ENCODE peak calls at places on chromosomes 7 and 10, in eight cellular contexts. D, N, A, Y, T, O, S and E are unnamed samples.
A peak's percentile ranks its signal among the peaks of the same experiment; 100 is the strongest.

GRCh38 chr7:36304099-36304425 is 85.6 kb upstream of the ANLN start:
- DNase-seq in D (no peak), N (no peak), A (no peak), Y (no peak), T (no peak), O (no peak), S (no peak), E (no peak)

GRCh38 chr10:78413294-78414055 is 379.8 kb downstream of the RPS24 start:
- DNase-seq in D (no peak), N (no peak), A (peak; percentile 25), Y (no peak), T (peak; percentile 31), O (no peak), S (no peak), E (no peak)

GRCh38 chr7:83957333-83957732 is 237.3 kb downstream of the SEMA3A start:
- DNase-seq in D (peak; percentile 9), N (no peak), A (no peak), Y (no peak), T (peak; percentile 7), O (no peak), S (no peak), E (no peak)

GRCh38 chr10:6741561-6741960 is 161.5 kb upstream of the PRKCQ start:
- DNase-seq in D (no peak), N (no peak), A (no peak), Y (no peak), T (peak; percentile 86), O (no peak), S (no peak), E (no peak)

GRCh38 chr10:132452216-132452650 is 55.2 kb downstream of the PWWP2B start:
- DNase-seq in D (no peak), N (no peak), A (no peak), Y (no peak), T (no peak), O (peak; percentile 35), S (peak; percentile 57), E (no peak)

GRCh38 chr7:134905375-134905774 is 80.9 kb upstream of the AGBL3 start:
- DNase-seq in D (no peak), N (no peak), A (peak; percentile 88), Y (no peak), T (peak; percentile 96), O (no peak), S (peak; percentile 66), E (no peak)

GRCh38 chr10:75398630-75399460 is 2.7 kb downstream of the ZNF503 start:
- DNase-seq in D (no peak), N (no peak), A (peak; percentile 67), Y (no peak), T (no peak), O (peak; percentile 33), S (peak; percentile 71), E (no peak)

GRCh38 chr10:29858352-29859267 is 200.8 kb downstream of the JCAD start:
- DNase-seq in D (peak; percentile 75), N (peak; percentile 81), A (peak; percentile 91), Y (peak; percentile 39), T (peak; percentile 82), O (peak; percentile 67), S (peak; percentile 88), E (peak; percentile 43)

GRCh38 chr10:19417740-19418139 is 369.1 kb downstream of the MALRD1 start:
- DNase-seq in D (no peak), N (no peak), A (no peak), Y (no peak), T (no peak), O (no peak), S (no peak), E (no peak)

GRCh38 chr7:22697897-22698645 is 28.9 kb upstream of the IL6 start:
- DNase-seq in D (no peak), N (peak; percentile 50), A (no peak), Y (no peak), T (no peak), O (no peak), S (no peak), E (no peak)

GRCh38 chr7:42831051-42831952 is 80.6 kb downstream of the C7orf25 start:
- DNase-seq in D (peak; percentile 30), N (peak; percentile 41), A (no peak), Y (no peak), T (peak; percentile 44), O (peak; percentile 14), S (peak; percentile 61), E (peak; percentile 27)

GRCh38 chr10:87500646-87501048 is 4.0 kb upstream of the MINPP1 start:
- DNase-seq in D (peak; percentile 22), N (peak; percentile 74), A (no peak), Y (no peak), T (no peak), O (no peak), S (no peak), E (no peak)

GRCh38 chr10:51405580-51406367 is 293.6 kb downstream of the CSTF2T start:
- DNase-seq in D (no peak), N (no peak), A (no peak), Y (no peak), T (peak; percentile 12), O (no peak), S (no peak), E (no peak)

GRCh38 chr10:80855348-80855971 is 317.8 kb downstream of the SH2D4B start:
- DNase-seq in D (peak; percentile 7), N (no peak), A (no peak), Y (peak; percentile 5), T (no peak), O (no peak), S (no peak), E (peak; percentile 37)

GRCh38 chr10:91220954-91221696 is 662 bp downstream of the PCGF5 start:
- DNase-seq in D (peak; percentile 28), N (no peak), A (peak; percentile 65), Y (no peak), T (peak; percentile 19), O (no peak), S (peak; percentile 61), E (peak; percentile 45)

GRCh38 chr10:80700252-80700651 is 162.6 kb downstream of the SH2D4B start:
- DNase-seq in D (no peak), N (no peak), A (no peak), Y (no peak), T (no peak), O (no peak), S (no peak), E (no peak)

GRCh38 chr7:95859434-95859833 is 87.1 kb downstream of the DYNC1I1 start:
- DNase-seq in D (peak; percentile 3), N (no peak), A (no peak), Y (no peak), T (peak; percentile 21), O (no peak), S (no peak), E (no peak)

GRCh38 chr10:71835671-71836593 is 15.1 kb downstream of the PSAP start:
- DNase-seq in D (no peak), N (no peak), A (peak; percentile 93), Y (no peak), T (peak; percentile 70), O (peak; percentile 69), S (peak; percentile 89), E (peak; percentile 88)

GRCh38 chr10:71832967-71833366 is 18.1 kb downstream of the PSAP start:
- DNase-seq in D (no peak), N (no peak), A (no peak), Y (no peak), T (no peak), O (no peak), S (no peak), E (no peak)

GRCh38 chr10:71836594-71836970 is 14.5 kb downstream of the PSAP start:
- DNase-seq in D (no peak), N (no peak), A (no peak), Y (no peak), T (no peak), O (no peak), S (no peak), E (no peak)

GRCh38 chr10:71833451-71834342 is 17.4 kb downstream of the PSAP start:
- DNase-seq in D (no peak), N (no peak), A (no peak), Y (no peak), T (no peak), O (no peak), S (no peak), E (no peak)

GRCh38 chr10:71834343-71834674 is 16.7 kb downstream of the PSAP start:
- DNase-seq in D (no peak), N (no peak), A (no peak), Y (no peak), T (no peak), O (no peak), S (no peak), E (no peak)
- H3K4me1 ChIP-seq in D (peaks cover 59% of the 10 kb centered on the region), N (peaks cover 40% of the 10 kb centered on the region), A (peaks cover 17% of the 10 kb centered on the region), Y (peaks cover 65% of the 10 kb centered on the region), T (peaks cover 24% of the 10 kb centered on the region), O (peaks cover 68% of the 10 kb centered on the region), S (peaks cover 25% of the 10 kb centered on the region), E (peaks cover 30% of the 10 kb centered on the region)

GRCh38 chr7:155953501-155953778 is 141.2 kb upstream of the SHH start:
- DNase-seq in D (no peak), N (peak; percentile 20), A (no peak), Y (no peak), T (no peak), O (no peak), S (no peak), E (no peak)
- H3K4me1 ChIP-seq in D (peaks cover 26% of the 10 kb centered on the region), N (peaks cover 13% of the 10 kb centered on the region), A (no peaks in the 10 kb centered on the region), Y (peaks cover 24% of the 10 kb centered on the region), T (peaks cover 4% of the 10 kb centered on the region), O (no peaks in the 10 kb centered on the region), S (no peaks in the 10 kb centered on the region), E (no peaks in the 10 kb centered on the region)

GRCh38 chr10:112280205-112280921 is 2.8 kb upstream of the TECTB start:
- DNase-seq in D (no peak), N (peak; percentile 73), A (no peak), Y (no peak), T (no peak), O (no peak), S (no peak), E (no peak)
- H3K4me1 ChIP-seq in D (no peaks in the 10 kb centered on the region), N (peaks cover 52% of the 10 kb centered on the region), A (no peaks in the 10 kb centered on the region), Y (no peaks in the 10 kb centered on the region), T (peaks cover 6% of the 10 kb centered on the region), O (no peaks in the 10 kb centered on the region), S (no peaks in the 10 kb centered on the region), E (no peaks in the 10 kb centered on the region)

GRCh38 chr10:60376953-60377352 is 12.7 kb downstream of the ANK3 start:
- DNase-seq in D (no peak), N (no peak), A (no peak), Y (no peak), T (no peak), O (no peak), S (no peak), E (no peak)

GRCh38 chr10:60382946-60383681 is 6.6 kb downstream of the ANK3 start:
- DNase-seq in D (peak; percentile 11), N (no peak), A (no peak), Y (no peak), T (peak; percentile 43), O (no peak), S (no peak), E (no peak)

GRCh38 chr10:60377955-60378354 is 11.7 kb downstream of the ANK3 start:
- DNase-seq in D (no peak), N (no peak), A (no peak), Y (no peak), T (peak; percentile 58), O (no peak), S (no peak), E (no peak)

GRCh38 chr10:60384006-60384405 is 5.7 kb downstream of the ANK3 start:
- DNase-seq in D (no peak), N (no peak), A (no peak), Y (no peak), T (peak; percentile 35), O (no peak), S (no peak), E (no peak)

DNA sequence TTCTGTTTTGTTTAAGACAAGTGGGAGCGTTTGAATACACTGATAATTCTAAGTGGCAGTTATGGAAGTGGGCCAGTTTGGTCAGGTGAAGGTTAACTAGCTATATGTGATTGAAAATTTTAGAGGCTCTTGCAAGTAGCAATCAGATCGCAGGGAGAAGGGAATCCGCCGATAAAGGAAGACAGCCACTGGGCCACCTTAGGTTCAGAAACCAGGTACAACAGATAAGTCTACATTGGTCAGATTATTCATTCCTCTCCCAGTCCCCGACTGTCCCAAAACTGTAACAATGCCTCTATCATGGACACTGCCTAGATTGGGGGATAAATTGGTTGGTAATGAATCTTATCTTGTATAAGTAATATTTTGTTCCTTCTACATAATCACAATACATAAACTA is 8.9 kb downstream of the ANK3 start:
- DNase-seq in D (no peak), N (no peak), A (no peak), Y (no peak), T (no peak), O (no peak), S (no peak), E (no peak)
- H3K4me1 ChIP-seq in D (peaks cover 45% of the 10 kb centered on the region), N (peaks cover 4% of the 10 kb centered on the region), A (no peaks in the 10 kb centered on the region), Y (no peaks in the 10 kb centered on the region), T (peaks cover 11% of the 10 kb centered on the region), O (peaks cover 13% of the 10 kb centered on the region), S (peaks cover 6% of the 10 kb centered on the region), E (peaks cover 6% of the 10 kb centered on the region)